ENCODE peak calls at places on chromosomes 1 and 21, in four cellular contexts. One of them, this sample, is unnamed.

GRCh38 chr21:38796426-38796825 is 9.3 kb upstream of the ETS2 start:
- DNase-seq in stimulated activated CD4-positive, alpha-beta T cell treated with anti-CD3 and anti-CD28 coated beads, Interleukin-4, amount 100 ng/mL, for 48 hours: no peak
- DNase-seq in RPMI7951: peak
- DNase-seq in anterior cingulate cortex: no peak
- DNase-seq in this sample: peak

GRCh38 chr1:156281281-156282142 is 1.1 kb downstream of the SMG5 start:
- DNase-seq in stimulated activated CD4-positive, alpha-beta T cell treated with anti-CD3 and anti-CD28 coated beads, Interleukin-4, amount 100 ng/mL, for 48 hours: peak
- DNase-seq in anterior cingulate cortex: no peak
- DNase-seq in RPMI7951: peak
- DNase-seq in this sample: peak

GRCh38 chr1:247360991-247361721 is 29.5 kb upstream of the ZNF496 start:
- DNase-seq in RPMI7951: peak
- DNase-seq in anterior cingulate cortex: no peak
- DNase-seq in stimulated activated CD4-positive, alpha-beta T cell treated with anti-CD3 and anti-CD28 coated beads, Interleukin-4, amount 100 ng/mL, for 48 hours: no peak
- DNase-seq in this sample: no peak

GRCh38 chr1:235920596-235921375 is 54.1 kb upstream of the LYST start:
- DNase-seq in stimulated activated CD4-positive, alpha-beta T cell treated with anti-CD3 and anti-CD28 coated beads, Interleukin-4, amount 100 ng/mL, for 48 hours: no peak
- DNase-seq in RPMI7951: peak
- DNase-seq in anterior cingulate cortex: no peak
- DNase-seq in this sample: no peak

GRCh38 chr21:36699546-36700294 is 805 bp downstream of the SIM2 start:
- DNase-seq in anterior cingulate cortex: no peak
- DNase-seq in RPMI7951: peak
- DNase-seq in stimulated activated CD4-positive, alpha-beta T cell treated with anti-CD3 and anti-CD28 coated beads, Interleukin-4, amount 100 ng/mL, for 48 hours: no peak
- DNase-seq in this sample: no peak

GRCh38 chr1:222369991-222370910 is 177.7 kb downstream of the HHIPL2 start:
- DNase-seq in stimulated activated CD4-positive, alpha-beta T cell treated with anti-CD3 and anti-CD28 coated beads, Interleukin-4, amount 100 ng/mL, for 48 hours: no peak
- DNase-seq in anterior cingulate cortex: no peak
- DNase-seq in RPMI7951: peak
- DNase-seq in this sample: peak

GRCh38 chr1:194931166-194931565 is 1677.1 kb downstream of the KCNT2 start:
- DNase-seq in RPMI7951: no peak
- DNase-seq in anterior cingulate cortex: no peak
- DNase-seq in stimulated activated CD4-positive, alpha-beta T cell treated with anti-CD3 and anti-CD28 coated beads, Interleukin-4, amount 100 ng/mL, for 48 hours: no peak
- DNase-seq in this sample: no peak

GRCh38 chr1:86435327-86435726 is 11.4 kb downstream of the CLCA2 start:
- DNase-seq in anterior cingulate cortex: no peak
- DNase-seq in stimulated activated CD4-positive, alpha-beta T cell treated with anti-CD3 and anti-CD28 coated beads, Interleukin-4, amount 100 ng/mL, for 48 hours: no peak
- DNase-seq in RPMI7951: no peak
- DNase-seq in this sample: no peak

GRCh38 chr1:4172659-4173599 is 272.9 kb upstream of the C1orf174 start:
- DNase-seq in stimulated activated CD4-positive, alpha-beta T cell treated with anti-CD3 and anti-CD28 coated beads, Interleukin-4, amount 100 ng/mL, for 48 hours: peak
- DNase-seq in RPMI7951: no peak
- DNase-seq in anterior cingulate cortex: peak
- DNase-seq in this sample: peak

GRCh38 chr21:29851611-29852010 is 88.2 kb downstream of the GRIK1 start:
- DNase-seq in anterior cingulate cortex: no peak
- DNase-seq in RPMI7951: no peak
- DNase-seq in stimulated activated CD4-positive, alpha-beta T cell treated with anti-CD3 and anti-CD28 coated beads, Interleukin-4, amount 100 ng/mL, for 48 hours: no peak
- DNase-seq in this sample: no peak

GRCh38 chr21:36422279-36423098 is 37.3 kb downstream of the CHAF1B start:
- DNase-seq in anterior cingulate cortex: no peak
- DNase-seq in stimulated activated CD4-positive, alpha-beta T cell treated with anti-CD3 and anti-CD28 coated beads, Interleukin-4, amount 100 ng/mL, for 48 hours: peak
- DNase-seq in RPMI7951: peak
- DNase-seq in this sample: peak

GRCh38 chr1:214966366-214966765 is 116.2 kb upstream of the KCNK2 start:
- DNase-seq in RPMI7951: no peak
- DNase-seq in anterior cingulate cortex: no peak
- DNase-seq in stimulated activated CD4-positive, alpha-beta T cell treated with anti-CD3 and anti-CD28 coated beads, Interleukin-4, amount 100 ng/mL, for 48 hours: no peak
- DNase-seq in this sample: no peak

GRCh38 chr1:109307363-109308021 is 681 bp upstream of the MYBPHL start:
- DNase-seq in anterior cingulate cortex: peak
- DNase-seq in RPMI7951: no peak
- DNase-seq in stimulated activated CD4-positive, alpha-beta T cell treated with anti-CD3 and anti-CD28 coated beads, Interleukin-4, amount 100 ng/mL, for 48 hours: no peak
- DNase-seq in this sample: no peak

GRCh38 chr1:84298336-84298687 is 3.2 kb upstream of the SAMD13 start:
- DNase-seq in RPMI7951: peak
- DNase-seq in stimulated activated CD4-positive, alpha-beta T cell treated with anti-CD3 and anti-CD28 coated beads, Interleukin-4, amount 100 ng/mL, for 48 hours: peak
- DNase-seq in anterior cingulate cortex: peak
- DNase-seq in this sample: peak

GRCh38 chr1:168907053-168907452 is 178.0 kb upstream of the DPT start:
- DNase-seq in RPMI7951: no peak
- DNase-seq in anterior cingulate cortex: no peak
- DNase-seq in stimulated activated CD4-positive, alpha-beta T cell treated with anti-CD3 and anti-CD28 coated beads, Interleukin-4, amount 100 ng/mL, for 48 hours: no peak
- DNase-seq in this sample: no peak

GRCh38 chr1:233304489-233305102 is 9.1 kb upstream of the PCNX2 start:
- DNase-seq in stimulated activated CD4-positive, alpha-beta T cell treated with anti-CD3 and anti-CD28 coated beads, Interleukin-4, amount 100 ng/mL, for 48 hours: no peak
- DNase-seq in anterior cingulate cortex: no peak
- DNase-seq in RPMI7951: peak
- DNase-seq in this sample: peak

GRCh38 chr1:3577300-3577699 is 34.0 kb downstream of the MEGF6 start:
- DNase-seq in anterior cingulate cortex: no peak
- DNase-seq in stimulated activated CD4-positive, alpha-beta T cell treated with anti-CD3 and anti-CD28 coated beads, Interleukin-4, amount 100 ng/mL, for 48 hours: no peak
- DNase-seq in RPMI7951: peak
- DNase-seq in this sample: no peak

GRCh38 chr1:164058192-164058591 is 500.8 kb upstream of the PBX1 start:
- DNase-seq in stimulated activated CD4-positive, alpha-beta T cell treated with anti-CD3 and anti-CD28 coated beads, Interleukin-4, amount 100 ng/mL, for 48 hours: no peak
- DNase-seq in anterior cingulate cortex: no peak
- DNase-seq in RPMI7951: no peak
- DNase-seq in this sample: no peak

GRCh38 chr1:39406533-39407478 is 84.6 kb upstream of the BMP8A start:
- DNase-seq in anterior cingulate cortex: no peak
- DNase-seq in stimulated activated CD4-positive, alpha-beta T cell treated with anti-CD3 and anti-CD28 coated beads, Interleukin-4, amount 100 ng/mL, for 48 hours: no peak
- DNase-seq in RPMI7951: no peak
- DNase-seq in this sample: no peak

GRCh38 chr1:243233908-243234307 is 21.2 kb downstream of the CEP170 start:
- DNase-seq in RPMI7951: peak
- DNase-seq in anterior cingulate cortex: no peak
- DNase-seq in stimulated activated CD4-positive, alpha-beta T cell treated with anti-CD3 and anti-CD28 coated beads, Interleukin-4, amount 100 ng/mL, for 48 hours: no peak
- DNase-seq in this sample: no peak

GRCh38 chr1:153403421-153404085 is 12.7 kb upstream of the S100A8 start:
- DNase-seq in RPMI7951: no peak
- DNase-seq in stimulated activated CD4-positive, alpha-beta T cell treated with anti-CD3 and anti-CD28 coated beads, Interleukin-4, amount 100 ng/mL, for 48 hours: no peak
- DNase-seq in anterior cingulate cortex: no peak
- DNase-seq in this sample: no peak

GRCh38 chr1:116515702-116516101 is 55.1 kb downstream of the CD58 start:
- DNase-seq in stimulated activated CD4-positive, alpha-beta T cell treated with anti-CD3 and anti-CD28 coated beads, Interleukin-4, amount 100 ng/mL, for 48 hours: no peak
- DNase-seq in RPMI7951: no peak
- DNase-seq in anterior cingulate cortex: no peak
- DNase-seq in this sample: no peak

GRCh38 chr1:114103992-114104391 is 49.7 kb downstream of the SYT6 start:
- DNase-seq in anterior cingulate cortex: no peak
- DNase-seq in RPMI7951: no peak
- DNase-seq in stimulated activated CD4-positive, alpha-beta T cell treated with anti-CD3 and anti-CD28 coated beads, Interleukin-4, amount 100 ng/mL, for 48 hours: no peak
- DNase-seq in this sample: no peak

GRCh38 chr1:21966247-21967000 is 10.4 kb upstream of the CELA3B start:
- DNase-seq in RPMI7951: peak
- DNase-seq in anterior cingulate cortex: no peak
- DNase-seq in stimulated activated CD4-positive, alpha-beta T cell treated with anti-CD3 and anti-CD28 coated beads, Interleukin-4, amount 100 ng/mL, for 48 hours: no peak
- DNase-seq in this sample: peak

GRCh38 chr21:41667136-41667535 is 99.7 kb downstream of the RIPK4 start:
- DNase-seq in anterior cingulate cortex: no peak
- DNase-seq in RPMI7951: no peak
- DNase-seq in stimulated activated CD4-positive, alpha-beta T cell treated with anti-CD3 and anti-CD28 coated beads, Interleukin-4, amount 100 ng/mL, for 48 hours: no peak
- DNase-seq in this sample: no peak

GRCh38 chr1:195733826-195734225 is 874.4 kb downstream of the KCNT2 start:
- DNase-seq in stimulated activated CD4-positive, alpha-beta T cell treated with anti-CD3 and anti-CD28 coated beads, Interleukin-4, amount 100 ng/mL, for 48 hours: no peak
- DNase-seq in RPMI7951: peak
- DNase-seq in anterior cingulate cortex: no peak
- DNase-seq in this sample: peak

GRCh38 chr21:14119038-14119437 is 91.7 kb downstream of the LIPI start:
- DNase-seq in RPMI7951: peak
- DNase-seq in stimulated activated CD4-positive, alpha-beta T cell treated with anti-CD3 and anti-CD28 coated beads, Interleukin-4, amount 100 ng/mL, for 48 hours: no peak
- DNase-seq in anterior cingulate cortex: no peak
- DNase-seq in this sample: peak

GRCh38 chr1:230005040-230005439 is 62.0 kb upstream of the GALNT2 start:
- DNase-seq in RPMI7951: no peak
- DNase-seq in stimulated activated CD4-positive, alpha-beta T cell treated with anti-CD3 and anti-CD28 coated beads, Interleukin-4, amount 100 ng/mL, for 48 hours: no peak
- DNase-seq in anterior cingulate cortex: no peak
- DNase-seq in this sample: no peak

GRCh38 chr1:93814059-93814794 is 64.8 kb downstream of the DNTTIP2 start:
- DNase-seq in RPMI7951: peak
- DNase-seq in anterior cingulate cortex: peak
- DNase-seq in stimulated activated CD4-positive, alpha-beta T cell treated with anti-CD3 and anti-CD28 coated beads, Interleukin-4, amount 100 ng/mL, for 48 hours: peak
- DNase-seq in this sample: peak

GRCh38 chr1:59007820-59008598 is 224.2 kb upstream of the JUN start:
- DNase-seq in RPMI7951: peak
- DNase-seq in stimulated activated CD4-positive, alpha-beta T cell treated with anti-CD3 and anti-CD28 coated beads, Interleukin-4, amount 100 ng/mL, for 48 hours: peak
- DNase-seq in anterior cingulate cortex: no peak
- DNase-seq in this sample: no peak

GRCh38 chr1:85447000-85447943 is 17.7 kb downstream of the DDAH1 start:
- DNase-seq in stimulated activated CD4-positive, alpha-beta T cell treated with anti-CD3 and anti-CD28 coated beads, Interleukin-4, amount 100 ng/mL, for 48 hours: no peak
- DNase-seq in RPMI7951: no peak
- DNase-seq in anterior cingulate cortex: no peak
- DNase-seq in this sample: no peak

GRCh38 chr1:167631987-167632680 is 2.1 kb downstream of the RCSD1 start:
- DNase-seq in RPMI7951: no peak
- DNase-seq in anterior cingulate cortex: no peak
- DNase-seq in stimulated activated CD4-positive, alpha-beta T cell treated with anti-CD3 and anti-CD28 coated beads, Interleukin-4, amount 100 ng/mL, for 48 hours: no peak
- DNase-seq in this sample: no peak

GRCh38 chr1:94036721-94037120 is 84.2 kb downstream of the ABCA4 start:
- DNase-seq in stimulated activated CD4-positive, alpha-beta T cell treated with anti-CD3 and anti-CD28 coated beads, Interleukin-4, amount 100 ng/mL, for 48 hours: no peak
- DNase-seq in RPMI7951: no peak
- DNase-seq in anterior cingulate cortex: no peak
- DNase-seq in this sample: no peak

GRCh38 chr1:205310981-205311704 is 10.4 kb downstream of the NUAK2 start:
- DNase-seq in RPMI7951: no peak
- DNase-seq in stimulated activated CD4-positive, alpha-beta T cell treated with anti-CD3 and anti-CD28 coated beads, Interleukin-4, amount 100 ng/mL, for 48 hours: no peak
- DNase-seq in anterior cingulate cortex: no peak
- DNase-seq in this sample: no peak

GRCh38 chr1:53066941-53067738 is 5.1 kb downstream of the PODN start:
- DNase-seq in anterior cingulate cortex: no peak
- DNase-seq in stimulated activated CD4-positive, alpha-beta T cell treated with anti-CD3 and anti-CD28 coated beads, Interleukin-4, amount 100 ng/mL, for 48 hours: no peak
- DNase-seq in RPMI7951: no peak
- DNase-seq in this sample: no peak

GRCh38 chr21:14263879-14264278 is 47.9 kb downstream of the RBM11 start:
- DNase-seq in RPMI7951: no peak
- DNase-seq in anterior cingulate cortex: no peak
- DNase-seq in stimulated activated CD4-positive, alpha-beta T cell treated with anti-CD3 and anti-CD28 coated beads, Interleukin-4, amount 100 ng/mL, for 48 hours: no peak
- DNase-seq in this sample: no peak

This sample was measured in HT1080.